ENCODE peak calls at places on chromosomes 16 and 17, in seven cellular contexts. One of them, this sample, is unnamed.

GRCh38 chr17:15264542-15264941 is 584 bp downstream of the PMP22 start:
- DNase-seq in AG09319: no peak
- DNase-seq in left ventricle myocardium inferior: peak
- DNase-seq in SW 1271: no peak
- DNase-seq in fibroblast of gingiva: no peak
- DNase-seq in EL: no peak
- DNase-seq in pancreas: peak
- DNase-seq in this sample: no peak

GRCh38 chr17:10019941-10020403 is 114.9 kb upstream of the RCVRN start:
- DNase-seq in EL: no peak
- DNase-seq in left ventricle myocardium inferior: no peak
- DNase-seq in pancreas: no peak
- DNase-seq in fibroblast of gingiva: no peak
- DNase-seq in AG09319: no peak
- DNase-seq in SW 1271: no peak
- DNase-seq in this sample: no peak

GRCh38 chr16:77221482-77221881 is 22.3 kb downstream of the SYCE1L start:
- DNase-seq in fibroblast of gingiva: peak
- DNase-seq in SW 1271: no peak
- DNase-seq in AG09319: no peak
- DNase-seq in left ventricle myocardium inferior: no peak
- DNase-seq in EL: no peak
- DNase-seq in pancreas: no peak
- DNase-seq in this sample: no peak

GRCh38 chr17:142876-143784 is 5.8 kb downstream of the SCGB1C2 start:
- DNase-seq in SW 1271: no peak
- DNase-seq in left ventricle myocardium inferior: no peak
- DNase-seq in fibroblast of gingiva: no peak
- DNase-seq in AG09319: no peak
- DNase-seq in EL: no peak
- DNase-seq in pancreas: peak
- DNase-seq in this sample: no peak

GRCh38 chr17:47884905-47885735 is 10.9 kb upstream of the SP2 start:
- DNase-seq in AG09319: no peak
- DNase-seq in pancreas: no peak
- DNase-seq in left ventricle myocardium inferior: no peak
- DNase-seq in fibroblast of gingiva: no peak
- DNase-seq in EL: no peak
- DNase-seq in SW 1271: no peak
- DNase-seq in this sample: no peak

GRCh38 chr17:29078183-29079045 is 35.5 kb downstream of the PIPOX start:
- DNase-seq in pancreas: no peak
- DNase-seq in EL: peak
- DNase-seq in AG09319: no peak
- DNase-seq in left ventricle myocardium inferior: no peak
- DNase-seq in fibroblast of gingiva: peak
- DNase-seq in SW 1271: no peak
- DNase-seq in this sample: no peak

GRCh38 chr16:10646581-10647263 is 48.0 kb downstream of the TEKT5 start:
- DNase-seq in AG09319: no peak
- DNase-seq in fibroblast of gingiva: no peak
- DNase-seq in SW 1271: no peak
- DNase-seq in pancreas: no peak
- DNase-seq in left ventricle myocardium inferior: no peak
- DNase-seq in EL: no peak
- DNase-seq in this sample: no peak

GRCh38 chr17:81832608-81833159 is 407 bp downstream of the MCRIP1 start:
- DNase-seq in fibroblast of gingiva: no peak
- DNase-seq in SW 1271: no peak
- DNase-seq in pancreas: no peak
- DNase-seq in AG09319: no peak
- DNase-seq in EL: no peak
- DNase-seq in left ventricle myocardium inferior: peak
- DNase-seq in this sample: no peak

GRCh38 chr17:32516940-32517711 is 30.3 kb downstream of the CDK5R1 start:
- DNase-seq in pancreas: no peak
- DNase-seq in EL: no peak
- DNase-seq in SW 1271: no peak
- DNase-seq in AG09319: no peak
- DNase-seq in left ventricle myocardium inferior: no peak
- DNase-seq in fibroblast of gingiva: no peak
- DNase-seq in this sample: no peak

GRCh38 chr17:45261577-45262515 is at the start of gene SPATA32:
- DNase-seq in fibroblast of gingiva: no peak
- DNase-seq in SW 1271: no peak
- DNase-seq in left ventricle myocardium inferior: peak
- DNase-seq in pancreas: peak
- DNase-seq in EL: no peak
- DNase-seq in AG09319: no peak
- DNase-seq in this sample: no peak

GRCh38 chr17:68006797-68007196 is 10.5 kb upstream of the C17orf58 start:
- DNase-seq in fibroblast of gingiva: no peak
- DNase-seq in EL: no peak
- DNase-seq in left ventricle myocardium inferior: peak
- DNase-seq in SW 1271: no peak
- DNase-seq in pancreas: no peak
- DNase-seq in AG09319: no peak
- DNase-seq in this sample: no peak

GRCh38 chr17:65990593-65990992 is 201.3 kb downstream of the CEP112 start:
- DNase-seq in SW 1271: no peak
- DNase-seq in fibroblast of gingiva: no peak
- DNase-seq in pancreas: no peak
- DNase-seq in AG09319: no peak
- DNase-seq in left ventricle myocardium inferior: peak
- DNase-seq in EL: no peak
- DNase-seq in this sample: no peak

GRCh38 chr16:15398618-15399316 is 3.2 kb downstream of the MPV17L start:
- DNase-seq in fibroblast of gingiva: no peak
- DNase-seq in AG09319: no peak
- DNase-seq in EL: no peak
- DNase-seq in pancreas: peak
- DNase-seq in SW 1271: no peak
- DNase-seq in left ventricle myocardium inferior: no peak
- DNase-seq in this sample: no peak

GRCh38 chr16:17743578-17743977 is 272.8 kb upstream of the XYLT1 start:
- DNase-seq in SW 1271: no peak
- DNase-seq in fibroblast of gingiva: no peak
- DNase-seq in AG09319: no peak
- DNase-seq in pancreas: no peak
- DNase-seq in left ventricle myocardium inferior: no peak
- DNase-seq in EL: no peak
- DNase-seq in this sample: no peak

GRCh38 chr17:3546521-3546920 is 11.1 kb downstream of the TRPV3 start:
- DNase-seq in SW 1271: no peak
- DNase-seq in left ventricle myocardium inferior: no peak
- DNase-seq in pancreas: no peak
- DNase-seq in EL: no peak
- DNase-seq in fibroblast of gingiva: no peak
- DNase-seq in AG09319: no peak
- DNase-seq in this sample: no peak

GRCh38 chr17:9893606-9894005 is 11.5 kb downstream of the RCVRN start:
- DNase-seq in fibroblast of gingiva: no peak
- DNase-seq in AG09319: no peak
- DNase-seq in pancreas: no peak
- DNase-seq in left ventricle myocardium inferior: no peak
- DNase-seq in SW 1271: no peak
- DNase-seq in EL: peak
- DNase-seq in this sample: no peak

GRCh38 chr17:70739046-70739445 is 569.7 kb downstream of the KCNJ2 start:
- DNase-seq in left ventricle myocardium inferior: no peak
- DNase-seq in AG09319: no peak
- DNase-seq in fibroblast of gingiva: no peak
- DNase-seq in SW 1271: no peak
- DNase-seq in EL: no peak
- DNase-seq in pancreas: no peak
- DNase-seq in this sample: no peak

GRCh38 chr17:46883871-46884270 is 32.5 kb downstream of the WNT9B start:
- DNase-seq in AG09319: no peak
- DNase-seq in fibroblast of gingiva: no peak
- DNase-seq in pancreas: no peak
- DNase-seq in EL: no peak
- DNase-seq in SW 1271: no peak
- DNase-seq in left ventricle myocardium inferior: no peak
- DNase-seq in this sample: no peak

GRCh38 chr17:8470447-8471047 is 34.9 kb downstream of the NDEL1 start:
- DNase-seq in left ventricle myocardium inferior: peak
- DNase-seq in AG09319: no peak
- DNase-seq in fibroblast of gingiva: peak
- DNase-seq in EL: no peak
- DNase-seq in pancreas: peak
- DNase-seq in SW 1271: no peak
- DNase-seq in this sample: no peak

GRCh38 chr16:12573730-12574383 is 229.8 kb downstream of the CPPED1 start:
- DNase-seq in AG09319: no peak
- DNase-seq in fibroblast of gingiva: no peak
- DNase-seq in left ventricle myocardium inferior: peak
- DNase-seq in pancreas: no peak
- DNase-seq in SW 1271: peak
- DNase-seq in EL: peak
- DNase-seq in this sample: peak

GRCh38 chr17:56300191-56300590 is 146.9 kb downstream of the ANKFN1 start:
- DNase-seq in AG09319: no peak
- DNase-seq in fibroblast of gingiva: peak
- DNase-seq in pancreas: no peak
- DNase-seq in EL: no peak
- DNase-seq in left ventricle myocardium inferior: no peak
- DNase-seq in SW 1271: no peak
- DNase-seq in this sample: no peak

GRCh38 chr16:65285128-65286120 is 163.6 kb upstream of the CDH11 start:
- DNase-seq in pancreas: no peak
- DNase-seq in AG09319: no peak
- DNase-seq in left ventricle myocardium inferior: peak
- DNase-seq in fibroblast of gingiva: peak
- DNase-seq in EL: peak
- DNase-seq in SW 1271: no peak
- DNase-seq in this sample: no peak

GRCh38 chr17:43823350-43824084 is 9.4 kb downstream of the MPP3 start:
- DNase-seq in left ventricle myocardium inferior: peak
- DNase-seq in AG09319: no peak
- DNase-seq in fibroblast of gingiva: no peak
- DNase-seq in EL: no peak
- DNase-seq in SW 1271: no peak
- DNase-seq in pancreas: no peak
- DNase-seq in this sample: no peak

GRCh38 chr17:61400786-61401279 is 1.2 kb downstream of the TBX2 start:
- DNase-seq in pancreas: no peak
- DNase-seq in EL: peak
- DNase-seq in SW 1271: no peak
- DNase-seq in left ventricle myocardium inferior: no peak
- DNase-seq in AG09319: no peak
- DNase-seq in fibroblast of gingiva: peak
- DNase-seq in this sample: no peak

GRCh38 chr16:75288596-75289120 is 37.2 kb upstream of the BCAR1 start:
- DNase-seq in left ventricle myocardium inferior: no peak
- DNase-seq in EL: no peak
- DNase-seq in AG09319: no peak
- DNase-seq in pancreas: no peak
- DNase-seq in SW 1271: no peak
- DNase-seq in fibroblast of gingiva: no peak
- DNase-seq in this sample: no peak

GRCh38 chr17:47227862-47228261 is 18.7 kb downstream of the MYL4 start:
- DNase-seq in pancreas: no peak
- DNase-seq in AG09319: no peak
- DNase-seq in SW 1271: no peak
- DNase-seq in fibroblast of gingiva: no peak
- DNase-seq in EL: no peak
- DNase-seq in left ventricle myocardium inferior: no peak
- DNase-seq in this sample: no peak

GRCh38 chr17:80753946-80754345 is 209.3 kb downstream of the RPTOR start:
- DNase-seq in EL: no peak
- DNase-seq in fibroblast of gingiva: no peak
- DNase-seq in AG09319: no peak
- DNase-seq in SW 1271: no peak
- DNase-seq in left ventricle myocardium inferior: no peak
- DNase-seq in pancreas: no peak
- DNase-seq in this sample: no peak

GRCh38 chr17:3690094-3690715 is 5.8 kb downstream of the P2RX5 start:
- DNase-seq in SW 1271: no peak
- DNase-seq in AG09319: no peak
- DNase-seq in pancreas: no peak
- DNase-seq in left ventricle myocardium inferior: no peak
- DNase-seq in EL: no peak
- DNase-seq in fibroblast of gingiva: no peak
- DNase-seq in this sample: no peak

GRCh38 chr17:50558091-50558490 is 2.4 kb upstream of the CACNA1G start:
- DNase-seq in SW 1271: no peak
- DNase-seq in left ventricle myocardium inferior: no peak
- DNase-seq in EL: no peak
- DNase-seq in pancreas: no peak
- DNase-seq in fibroblast of gingiva: no peak
- DNase-seq in AG09319: no peak
- DNase-seq in this sample: no peak

GRCh38 chr17:79626156-79626890 is 15.5 kb upstream of the RBFOX3 start:
- DNase-seq in EL: no peak
- DNase-seq in SW 1271: no peak
- DNase-seq in left ventricle myocardium inferior: peak
- DNase-seq in AG09319: no peak
- DNase-seq in pancreas: no peak
- DNase-seq in fibroblast of gingiva: no peak
- DNase-seq in this sample: no peak

GRCh38 chr16:67842509-67843342 is 606 bp downstream of the THAP11 start:
- DNase-seq in pancreas: peak
- DNase-seq in SW 1271: no peak
- DNase-seq in left ventricle myocardium inferior: peak
- DNase-seq in AG09319: no peak
- DNase-seq in EL: peak
- DNase-seq in fibroblast of gingiva: peak
- DNase-seq in this sample: no peak

GRCh38 chr16:68417711-68418301 is 30.5 kb downstream of the SMPD3 start:
- DNase-seq in SW 1271: no peak
- DNase-seq in fibroblast of gingiva: no peak
- DNase-seq in pancreas: peak
- DNase-seq in EL: no peak
- DNase-seq in AG09319: no peak
- DNase-seq in left ventricle myocardium inferior: no peak
- DNase-seq in this sample: no peak

GRCh38 chr17:39194089-39194984 is 3.1 kb downstream of the CACNB1 start:
- DNase-seq in EL: peak
- DNase-seq in left ventricle myocardium inferior: peak
- DNase-seq in fibroblast of gingiva: peak
- DNase-seq in SW 1271: no peak
- DNase-seq in AG09319: no peak
- DNase-seq in pancreas: no peak
- DNase-seq in this sample: no peak

GRCh38 chr16:12449374-12449773 is 354.3 kb downstream of the CPPED1 start:
- DNase-seq in fibroblast of gingiva: no peak
- DNase-seq in EL: no peak
- DNase-seq in pancreas: no peak
- DNase-seq in left ventricle myocardium inferior: no peak
- DNase-seq in AG09319: no peak
- DNase-seq in SW 1271: no peak
- DNase-seq in this sample: no peak

GRCh38 chr17:10790491-10791401 is 13.2 kb downstream of the TMEM238L start:
- DNase-seq in EL: no peak
- DNase-seq in AG09319: no peak
- DNase-seq in fibroblast of gingiva: no peak
- DNase-seq in left ventricle myocardium inferior: no peak
- DNase-seq in SW 1271: no peak
- DNase-seq in pancreas: peak
- DNase-seq in this sample: no peak

GRCh38 chr16:29995330-29995910 is at the start of gene HIRIP3:
- DNase-seq in SW 1271: peak
- DNase-seq in left ventricle myocardium inferior: peak
- DNase-seq in EL: peak
- DNase-seq in fibroblast of gingiva: peak
- DNase-seq in pancreas: peak
- DNase-seq in AG09319: peak
- DNase-seq in this sample: no peak

GRCh38 chr17:67628580-67629013 is 89.1 kb upstream of the NOL11 start:
- DNase-seq in left ventricle myocardium inferior: peak
- DNase-seq in EL: no peak
- DNase-seq in fibroblast of gingiva: peak
- DNase-seq in SW 1271: no peak
- DNase-seq in pancreas: peak
- DNase-seq in AG09319: no peak
- DNase-seq in this sample: no peak

GRCh38 chr16:3045758-3046505 is 429 bp upstream of the MMP25 start:
- DNase-seq in EL: no peak
- DNase-seq in pancreas: no peak
- DNase-seq in left ventricle myocardium inferior: no peak
- DNase-seq in fibroblast of gingiva: no peak
- DNase-seq in AG09319: no peak
- DNase-seq in SW 1271: no peak
- DNase-seq in this sample: no peak

This sample was measured in Panc1.